ENCODE peak calls at places on chromosomes 3 and 15, in seven cellular contexts. O is suprapubic skin, B is vagina, N is sigmoid colon, M is HCT116, I is transverse colon, X is GM23338. A is an unnamed sample.

GRCh38 chr15:40058476-40059140 is 19.6 kb upstream of the SRP14 start:
- DNase-seq in I (no peak), M (no peak), X (no peak), O (peak), N (peak), B (no peak), A (no peak)

GRCh38 chr3:46959169-46959515 is 17.4 kb downstream of the CCDC12 start:
- DNase-seq in O (no peak), M (no peak), X (no peak), I (no peak), B (no peak), N (no peak), A (no peak)

GRCh38 chr15:98866503-98866902 is 141.1 kb downstream of the PGPEP1L start:
- DNase-seq in B (no peak), O (no peak), N (no peak), X (peak), I (no peak), M (no peak), A (no peak)

GRCh38 chr3:134357914-134358811 is 16.1 kb downstream of the AMOTL2 start:
- DNase-seq in M (peak), I (no peak), X (no peak), B (no peak), N (peak), O (no peak), A (peak)

GRCh38 chr3:125585595-125586223 is 9.6 kb downstream of the OSBPL11 start:
- DNase-seq in B (no peak), I (peak), X (peak), N (peak), O (no peak), M (peak), A (no peak)

GRCh38 chr3:128804017-128804816 is 75.2 kb upstream of the ACAD9 start:
- DNase-seq in I (no peak), N (no peak), B (no peak), O (no peak), M (no peak), X (peak), A (no peak)

GRCh38 chr3:169813757-169814517 is 1.2 kb upstream of the LRRC34 start:
- DNase-seq in B (no peak), O (no peak), N (no peak), M (no peak), X (peak), I (peak), A (peak)

GRCh38 chr3:73733796-73734195 is 109.1 kb upstream of the PDZRN3 start:
- DNase-seq in N (no peak), M (no peak), O (no peak), B (no peak), I (no peak), X (no peak), A (no peak)

GRCh38 chr3:59017617-59017984 is 32.2 kb downstream of the CFAP20DC start:
- DNase-seq in I (no peak), X (no peak), O (no peak), B (no peak), M (no peak), N (no peak), A (no peak)

GRCh38 chr3:110989446-110989845 is 82.2 kb upstream of the NECTIN3 start:
- DNase-seq in B (no peak), N (no peak), I (no peak), O (no peak), M (no peak), X (no peak), A (no peak)

DNA sequence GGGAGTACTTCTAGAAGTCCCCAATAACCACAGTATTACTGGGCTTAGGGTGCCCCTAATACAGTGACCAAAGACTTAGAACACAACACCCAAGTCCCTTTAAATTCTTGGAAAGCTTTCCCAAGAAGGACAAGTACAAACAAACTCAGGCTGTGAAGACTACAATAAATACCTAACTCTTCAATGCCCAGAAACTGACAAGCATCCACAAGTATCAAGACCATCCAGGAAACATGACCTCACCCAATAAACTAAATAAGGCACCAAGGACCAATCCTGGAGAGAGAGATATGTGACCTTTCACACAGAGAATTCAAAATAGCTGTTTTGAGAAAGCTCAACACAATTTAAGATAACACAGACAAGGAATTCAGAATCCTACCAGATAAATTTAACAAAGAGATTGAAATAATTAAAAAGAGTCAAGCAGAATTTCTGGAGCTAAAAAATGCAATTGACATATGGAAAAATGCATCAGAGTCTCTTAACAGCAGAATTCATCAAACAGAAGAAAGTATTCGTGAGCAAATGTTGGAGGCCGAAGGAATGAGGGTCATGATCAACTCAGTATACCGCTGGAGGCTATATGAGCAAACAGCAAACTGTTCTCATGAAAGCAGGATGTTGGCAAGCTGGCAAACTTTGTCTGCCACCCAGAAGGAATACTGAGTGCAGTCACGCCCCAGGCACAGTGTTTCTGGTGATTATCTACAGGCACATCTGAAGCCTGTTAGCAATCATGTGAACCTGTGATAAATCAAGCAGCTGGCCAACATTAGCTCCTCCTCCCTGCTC is 87.0 kb upstream of the NECTIN3 start:
- DNase-seq in O (no peak), I (no peak), X (no peak), B (no peak), N (no peak), M (no peak), A (no peak)
- TF ChIP-seq POLR2AphosphoS5 in O (no peak), I (no peak), X (no peak), B (no peak), N (no peak), M (no peak), A (no peak)

DNA sequence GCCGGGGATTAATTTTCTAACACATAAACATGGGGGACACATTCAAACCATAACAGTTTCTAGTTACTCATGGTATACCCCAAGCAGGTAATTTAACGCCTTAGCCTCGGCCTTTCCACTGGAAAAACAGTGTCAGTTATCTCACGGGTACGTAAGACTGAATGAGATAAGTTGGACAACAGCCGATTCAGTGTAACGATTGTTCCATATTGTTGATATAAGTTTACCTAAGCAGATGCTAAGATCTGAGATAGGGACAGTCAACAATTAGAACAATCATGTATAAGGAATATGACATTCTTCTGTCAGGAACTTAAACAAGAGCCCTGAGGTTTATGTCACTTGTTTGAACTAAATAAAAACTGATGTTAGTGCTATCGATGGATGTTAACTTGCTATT is 130.8 kb downstream of the GHSR start:
- DNase-seq in X (no peak), I (no peak), O (no peak), M (no peak), B (no peak), N (no peak), A (no peak)
- H3K27ac ChIP-seq in X (no peak), I (peak), O (peak), M (no peak), B (peak), N (peak), A (no peak)

DNA sequence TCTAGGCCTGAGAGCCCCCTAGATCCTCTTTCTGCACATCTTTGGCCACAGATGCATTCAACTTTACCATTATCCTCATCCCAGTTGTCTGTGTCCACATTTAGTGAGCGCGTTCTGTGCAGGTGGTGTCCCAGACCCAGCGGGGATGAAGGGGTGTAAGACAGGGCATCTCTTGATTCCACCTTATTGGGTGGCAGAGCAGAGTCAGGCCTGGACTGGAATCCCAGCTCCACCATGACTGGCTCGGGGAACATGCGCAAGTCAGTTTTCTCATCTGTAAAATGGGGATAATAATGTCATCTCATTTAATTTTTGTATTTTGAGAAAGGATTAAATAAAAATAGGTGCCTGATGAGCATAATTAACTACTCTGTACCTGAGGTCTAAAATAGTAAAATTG is 7.8 kb downstream of the SMAD6 start:
- DNase-seq in B (no peak), I (no peak), X (no peak), M (no peak), N (no peak), O (no peak), A (no peak)
- TF ChIP-seq POLR2AphosphoS5 in B (no peak), I (no peak), X (no peak), M (no peak), N (no peak), O (no peak), A (no peak)

GRCh38 chr15:91965501-91966180 is 112.1 kb downstream of the SLCO3A1 start:
- DNase-seq in B (no peak), X (no peak), N (no peak), O (no peak), I (no peak), M (peak), A (no peak)

GRCh38 chr15:91963051-91963450 is 109.5 kb downstream of the SLCO3A1 start:
- DNase-seq in I (no peak), B (no peak), X (no peak), M (no peak), N (no peak), O (no peak), A (no peak)

GRCh38 chr15:91956026-91956723 is 102.7 kb downstream of the SLCO3A1 start:
- DNase-seq in O (no peak), N (no peak), X (peak), B (no peak), I (no peak), M (no peak), A (no peak)

GRCh38 chr15:91966181-91966552 is 112.7 kb downstream of the SLCO3A1 start:
- DNase-seq in M (no peak), I (no peak), N (no peak), X (no peak), B (no peak), O (no peak), A (no peak)

GRCh38 chr15:91961357-91961756 is 107.8 kb downstream of the SLCO3A1 start:
- DNase-seq in I (no peak), M (no peak), B (no peak), X (no peak), N (no peak), O (no peak), A (no peak)
- H3K27ac ChIP-seq in I (no peak), M (no peak), B (no peak), X (no peak), N (no peak), O (no peak), A (no peak)

GRCh38 chr3:66557166-66557565 is 56.3 kb upstream of the LRIG1 start:
- DNase-seq in X (no peak), N (peak), B (no peak), M (no peak), I (no peak), O (no peak), A (no peak)
- TF ChIP-seq POLR2AphosphoS5 in X (no peak), N (peak), B (no peak), M (no peak), I (peak), O (no peak), A (no peak)

DNA sequence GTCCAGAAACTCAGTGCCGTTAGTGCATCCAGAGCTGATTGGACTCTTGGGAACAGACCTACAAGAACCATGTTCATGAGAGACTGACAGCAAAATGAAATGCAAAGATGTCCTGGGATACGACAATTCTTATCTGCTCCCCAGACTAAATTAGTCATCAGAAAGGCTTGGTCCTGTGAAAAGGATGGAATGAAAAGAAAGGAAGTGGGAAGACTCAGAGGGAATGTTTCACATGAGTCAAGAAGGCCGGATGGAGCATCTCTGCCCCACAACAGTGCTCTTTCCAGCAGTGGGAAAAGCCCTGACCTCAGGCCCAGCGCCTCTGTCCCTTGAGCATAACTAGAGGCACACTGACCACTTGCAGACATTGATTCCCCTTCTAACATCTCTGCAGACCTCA is 39.3 kb upstream of the UACA start:
- DNase-seq in B (no peak), X (no peak), I (no peak), M (no peak), N (no peak), O (no peak), A (no peak)
- H3K27ac ChIP-seq in B (no peak), X (no peak), I (no peak), M (no peak), N (no peak), O (no peak), A (no peak)

GRCh38 chr3:49721861-49722781 is 1.6 kb downstream of the GMPPB start:
- DNase-seq in M (no peak), B (no peak), I (no peak), X (no peak), N (peak), O (peak), A (peak)

GRCh38 chr3:49721165-49721860 is 1.8 kb upstream of the AMIGO3 start:
- DNase-seq in X (no peak), B (no peak), I (no peak), O (peak), M (no peak), N (no peak), A (no peak)

GRCh38 chr3:49723301-49723630 is 485 bp downstream of the GMPPB start:
- DNase-seq in O (peak), B (no peak), X (peak), N (peak), M (peak), I (peak), A (peak)

GRCh38 chr3:49723631-49724551 is at the start of gene GMPPB:
- DNase-seq in O (peak), I (peak), X (peak), M (peak), B (no peak), N (peak), A (peak)

GRCh38 chr3:49722896-49723295 is 855 bp downstream of the GMPPB start:
- DNase-seq in B (no peak), M (no peak), X (no peak), N (no peak), O (peak), I (no peak), A (peak)
- TF ChIP-seq POLR2AphosphoS5 in B (no peak), M (no peak), X (no peak), N (no peak), O (no peak), I (no peak), A (no peak)

DNA sequence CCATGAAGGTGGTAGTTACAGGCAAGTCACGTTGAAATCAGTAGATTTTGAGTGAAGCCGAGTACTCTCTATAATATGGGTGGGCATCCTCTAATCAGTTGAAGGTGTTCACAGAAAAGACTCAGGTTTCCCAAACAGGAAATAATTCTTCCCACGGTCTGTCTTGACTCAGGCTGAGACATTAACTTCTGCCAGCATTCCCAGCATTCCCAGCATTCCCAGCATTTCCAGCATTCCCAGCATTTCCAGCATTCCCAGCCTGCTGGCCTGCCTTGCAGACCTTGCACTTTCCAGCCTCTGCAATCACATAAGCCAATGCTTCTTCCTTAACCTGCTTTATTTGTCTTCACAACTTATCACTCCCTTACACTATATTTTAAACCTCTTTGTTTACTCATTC is 542.3 kb upstream of the ROBO2 start:
- DNase-seq in I (no peak), B (no peak), N (no peak), M (no peak), O (no peak), X (peak), A (no peak)
- H3K27ac ChIP-seq in I (no peak), B (no peak), N (no peak), M (no peak), O (no peak), X (peak), A (no peak)

GRCh38 chr3:10173926-10174435 is 9.3 kb downstream of the IRAK2 start:
- DNase-seq in N (peak), I (peak), B (no peak), X (no peak), O (no peak), M (no peak), A (no peak)
- TF ChIP-seq POLR2AphosphoS5 in N (peak), I (no peak), B (peak), X (no peak), O (no peak), M (no peak), A (peak)

DNA sequence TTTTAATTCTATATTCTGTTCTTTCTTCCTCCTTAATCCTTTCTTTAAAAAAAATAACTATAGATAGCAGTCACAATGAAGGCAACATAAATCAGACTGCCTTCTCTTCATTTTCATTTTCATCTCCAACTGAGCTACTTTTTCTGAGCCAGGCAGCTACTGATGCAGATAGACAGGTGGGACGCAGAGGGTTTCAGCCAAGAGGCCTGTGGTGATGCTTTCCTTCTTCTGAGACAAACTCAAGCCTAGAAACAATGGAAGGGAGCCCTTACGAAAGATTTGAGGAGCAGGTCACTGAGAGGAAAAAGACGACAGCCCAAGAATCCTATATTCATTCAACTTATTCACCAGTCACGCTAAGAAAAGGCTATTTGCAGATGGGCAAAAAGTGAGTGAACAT is 220.0 kb upstream of the MLF1 start:
- DNase-seq in O (no peak), X (no peak), M (no peak), N (no peak), B (no peak), I (no peak), A (no peak)
- H3K27ac ChIP-seq in O (no peak), X (no peak), M (no peak), N (no peak), B (no peak), I (no peak), A (no peak)

A was measured in spleen.